ENCODE peak calls at places on chromosomes 12 and 14, in nine cellular contexts. T is activated naive CD8-positive, alpha-beta T cell treated with anti-CD3 and anti-CD28 coated beads, Interleukin-2, amount 50 U/mL, for 16 hours; O is NCI-H748 treated with DMSO at 0.1 percent for 48 hours; U is cardiac fibroblast; X is iris pigment epithelial cell; C is cardiac septum; J is activated T-cell treated with anti-CD3 and anti-CD28 coated beads, Interleukin-2, amount 50 U/mL, for 72 hours; A is MM.1S; P is HL-60. Q is an unnamed sample.

GRCh38 chr12:93603762-93604161 is 31.3 kb downstream of the SOCS2 start:
- DNase-seq in P (no peak), X (no peak), U (no peak), C (no peak), T (no peak), O (no peak), A (no peak), J (no peak), Q (no peak)

GRCh38 chr14:100239840-100240724 is 1.1 kb downstream of the YY1 start:
- DNase-seq in J (peak; percentile 89), O (peak; percentile 71), A (peak; percentile 60), T (peak; percentile 66), X (peak; percentile 95), C (peak; percentile 93), U (peak; percentile 98), P (peak; percentile 63), Q (peak; percentile 92)

GRCh38 chr14:53571589-53571988 is 385.0 kb downstream of the BMP4 start:
- DNase-seq in J (no peak), C (no peak), T (no peak), O (no peak), P (no peak), U (no peak), X (no peak), A (no peak), Q (no peak)

GRCh38 chr14:47675489-47676300 is at the start of gene MDGA2:
- DNase-seq in P (peak; percentile 11), O (peak; percentile 29), C (no peak), J (no peak), T (no peak), X (peak; percentile 19), A (no peak), U (no peak), Q (peak; percentile 26)

GRCh38 chr12:112122823-112123690 is 2.3 kb upstream of the TRAFD1 start:
- DNase-seq in A (no peak), P (no peak), T (no peak), X (peak; percentile 95), C (no peak), J (no peak), O (no peak), U (peak; percentile 76), Q (no peak)

GRCh38 chr12:124007810-124008570 is 35.0 kb downstream of the ZNF664 start:
- DNase-seq in P (peak; percentile 24), T (no peak), J (no peak), A (no peak), C (no peak), O (no peak), X (peak; percentile 66), U (no peak), Q (no peak)

GRCh38 chr12:21428241-21428640 is 9.2 kb upstream of the PYROXD1 start:
- DNase-seq in C (no peak), U (no peak), J (no peak), O (no peak), X (peak; percentile 77), P (no peak), T (no peak), A (no peak), Q (peak; percentile 27)

GRCh38 chr12:107448198-107448597 is 237.4 kb upstream of the PWP1 start:
- DNase-seq in X (peak; percentile 16), A (no peak), J (no peak), P (no peak), T (no peak), O (no peak), C (no peak), U (no peak), Q (peak; percentile 36)

GRCh38 chr14:55581011-55581806 is 1.2 kb downstream of the KTN1 start:
- DNase-seq in O (no peak), A (peak; percentile 10), C (peak; percentile 78), T (no peak), P (no peak), J (peak; percentile 60), X (peak; percentile 43), U (peak; percentile 48), Q (peak; percentile 57)

GRCh38 chr12:40647651-40648050 is 44.6 kb upstream of the CNTN1 start:
- DNase-seq in P (no peak), X (no peak), U (no peak), J (no peak), T (no peak), C (no peak), A (no peak), O (no peak), Q (no peak)

GRCh38 chr12:52358575-52359350 is 8.5 kb downstream of the KRT85 start:
- DNase-seq in J (no peak), U (no peak), T (no peak), O (no peak), P (no peak), A (peak; percentile 58), X (no peak), C (peak; percentile 51), Q (no peak)

GRCh38 chr12:104345234-104346066 is 41.9 kb downstream of the EID3 start:
- DNase-seq in P (no peak), U (no peak), J (no peak), C (no peak), X (no peak), A (no peak), O (no peak), T (no peak), Q (no peak)